ENCODE peak calls at places on chromosomes 12 and 14, in six cellular contexts. Z is transverse colon, L is breast epithelium, W is stomach, Q is endothelial cell of umbilical vein, G is prostate gland. R is an unnamed sample.

GRCh38 chr14:50397461-50398196 is 948 bp upstream of the CDKL1 start:
- DNase-seq in Q (no peak), W (no peak), G (peak; percentile 31), Z (peak; percentile 34), L (no peak), R (peak; percentile 87)

GRCh38 chr12:95620171-95620570 is 68.9 kb upstream of the USP44 start:
- DNase-seq in Q (peak; percentile 72), W (no peak), Z (no peak), L (no peak), G (no peak), R (no peak)

GRCh38 chr14:103859416-103860202 is 12.2 kb upstream of the PPP1R13B start:
- DNase-seq in L (no peak), G (no peak), Q (peak; percentile 24), W (no peak), Z (no peak), R (no peak)

GRCh38 chr14:56004807-56005579 is 113.2 kb upstream of the PELI2 start:
- DNase-seq in W (peak; percentile 53), L (no peak), Q (peak; percentile 8), Z (peak; percentile 69), G (no peak), R (no peak)

GRCh38 chr12:9806714-9807113 is 20.6 kb upstream of the KLRF1 start:
- DNase-seq in W (no peak), G (no peak), Q (no peak), L (no peak), Z (no peak), R (no peak)

GRCh38 chr12:113463746-113464743 is 7.6 kb downstream of the LHX5 start:
- DNase-seq in L (no peak), G (no peak), W (no peak), Q (no peak), Z (no peak), R (no peak)

GRCh38 chr14:60862283-60862682 is 118.6 kb downstream of the TRMT5 start:
- DNase-seq in G (peak; percentile 83), W (peak; percentile 90), Z (peak; percentile 82), L (no peak), Q (peak; percentile 42), R (no peak)

GRCh38 chr14:94378527-94379290 is 9.7 kb downstream of the SERPINA1 start:
- DNase-seq in Q (no peak), L (no peak), Z (no peak), G (no peak), W (no peak), R (no peak)

GRCh38 chr12:62123721-62124203 is 136.4 kb upstream of the USP15 start:
- DNase-seq in L (no peak), Q (peak; percentile 31), G (no peak), Z (peak; percentile 15), W (peak; percentile 31), R (no peak)

GRCh38 chr12:9244894-9245293 is 36.7 kb upstream of the PZP start:
- DNase-seq in W (no peak), Q (no peak), Z (no peak), L (no peak), G (no peak), R (no peak)

GRCh38 chr14:29126865-29127264 is 360.3 kb downstream of the FOXG1 start:
- DNase-seq in G (no peak), L (no peak), Z (no peak), W (no peak), Q (no peak), R (no peak)

GRCh38 chr12:99983721-99984258 is 946 bp downstream of the ANKS1B start:
- DNase-seq in L (no peak), G (no peak), Q (peak; percentile 2), Z (no peak), W (no peak), R (no peak)

GRCh38 chr14:92014014-92014413 is 25.8 kb downstream of the TRIP11 start:
- DNase-seq in Z (no peak), W (no peak), Q (no peak), L (no peak), G (no peak), R (no peak)

GRCh38 chr14:90409209-90409730 is 12.4 kb downstream of the CALM1 start:
- DNase-seq in Z (peak; percentile 39), G (peak; percentile 28), Q (peak; percentile 99), W (no peak), L (no peak), R (peak; percentile 92)

GRCh38 chr12:6612247-6612646 is 5.1 kb upstream of the CHD4 start:
- DNase-seq in W (no peak), G (no peak), L (no peak), Z (no peak), Q (no peak), R (no peak)

GRCh38 chr12:96880220-96880619 is 26.8 kb upstream of the NEDD1 start:
- DNase-seq in G (no peak), Z (no peak), W (no peak), L (no peak), Q (no peak), R (no peak)

GRCh38 chr12:125229878-125230530 is 164.8 kb downstream of the AACS start:
- DNase-seq in G (no peak), L (no peak), Z (no peak), W (no peak), Q (no peak), R (no peak)

GRCh38 chr14:92897922-92898599 is 24.9 kb upstream of the CHGA start:
- DNase-seq in L (no peak), W (no peak), G (no peak), Z (no peak), Q (no peak), R (no peak)

GRCh38 chr14:28676481-28676880 is 90.1 kb upstream of the FOXG1 start:
- DNase-seq in L (no peak), W (no peak), G (no peak), Z (no peak), Q (peak; percentile 46), R (no peak)

GRCh38 chr12:109696485-109697269 is 16.9 kb upstream of the FAM222A start:
- DNase-seq in G (no peak), Q (no peak), W (no peak), Z (no peak), L (no peak), R (no peak)

GRCh38 chr12:112716099-112717093 is 75.2 kb upstream of the RPH3A start:
- DNase-seq in G (no peak), Z (no peak), Q (peak; percentile 5), W (no peak), L (no peak), R (no peak)

GRCh38 chr14:92981726-92982125 is 58.8 kb downstream of the CHGA start:
- DNase-seq in W (no peak), Z (no peak), Q (no peak), L (no peak), G (no peak), R (no peak)

GRCh38 chr12:131990980-131991305 is 41.2 kb downstream of the EP400 start:
- DNase-seq in L (no peak), G (no peak), W (no peak), Z (no peak), Q (no peak), R (no peak)

GRCh38 chr12:97556201-97556824 is 93.7 kb downstream of the RMST start:
- DNase-seq in L (no peak), Z (no peak), Q (peak; percentile 73), W (peak; percentile 33), G (peak; percentile 80), R (no peak)

GRCh38 chr12:64877363-64878004 is 53.0 kb downstream of the TBC1D30 start:
- DNase-seq in L (no peak), G (no peak), W (no peak), Z (no peak), Q (no peak), R (peak; percentile 34)

GRCh38 chr12:28998662-28999120 is 150.4 kb upstream of the FAR2 start:
- DNase-seq in W (no peak), L (no peak), G (no peak), Q (peak; percentile 56), Z (no peak), R (no peak)

GRCh38 chr12:2586159-2587035 is 208.4 kb upstream of the FKBP4 start:
- DNase-seq in G (no peak), Q (no peak), W (peak; percentile 40), Z (no peak), L (no peak), R (no peak)

GRCh38 chr12:108559748-108560147 is 1.2 kb downstream of the SART3 start:
- DNase-seq in G (no peak), W (no peak), L (no peak), Z (no peak), Q (no peak), R (no peak)
- H3K4me3 ChIP-seq in G (peak overlapping the region; percentile 89), W (peak overlapping the region; percentile 99), L (peak overlapping the region; percentile 100), Z (peak overlapping the region; percentile 94), Q (peak overlapping the region; percentile 45), R (peak overlapping the region; percentile 82)

GRCh38 chr12:42692749-42693148 is 103.2 kb upstream of the PRICKLE1 start:
- DNase-seq in W (no peak), L (no peak), Q (no peak), G (no peak), Z (no peak), R (no peak)

GRCh38 chr12:42701079-42701478 is 111.5 kb upstream of the PRICKLE1 start:
- DNase-seq in Q (no peak), Z (no peak), W (no peak), L (no peak), G (no peak), R (no peak)

GRCh38 chr12:42698213-42698612 is 108.7 kb upstream of the PRICKLE1 start:
- DNase-seq in Z (no peak), G (no peak), W (no peak), L (no peak), Q (no peak), R (no peak)

GRCh38 chr12:42695490-42695995 is 106.0 kb upstream of the PRICKLE1 start:
- DNase-seq in W (no peak), Q (no peak), L (no peak), Z (no peak), G (no peak), R (no peak)

GRCh38 chr12:42696424-42697149 is 107.0 kb upstream of the PRICKLE1 start:
- DNase-seq in G (no peak), L (peak; percentile 54), W (peak; percentile 47), Q (peak; percentile 60), Z (peak; percentile 61), R (peak; percentile 96)
- TF ChIP-seq POLR2AphosphoS5 in G (no peak), L (peak; percentile 95), W (no peak), Q (no peak), Z (peak; percentile 35), R (peak; percentile 72)

DNA sequence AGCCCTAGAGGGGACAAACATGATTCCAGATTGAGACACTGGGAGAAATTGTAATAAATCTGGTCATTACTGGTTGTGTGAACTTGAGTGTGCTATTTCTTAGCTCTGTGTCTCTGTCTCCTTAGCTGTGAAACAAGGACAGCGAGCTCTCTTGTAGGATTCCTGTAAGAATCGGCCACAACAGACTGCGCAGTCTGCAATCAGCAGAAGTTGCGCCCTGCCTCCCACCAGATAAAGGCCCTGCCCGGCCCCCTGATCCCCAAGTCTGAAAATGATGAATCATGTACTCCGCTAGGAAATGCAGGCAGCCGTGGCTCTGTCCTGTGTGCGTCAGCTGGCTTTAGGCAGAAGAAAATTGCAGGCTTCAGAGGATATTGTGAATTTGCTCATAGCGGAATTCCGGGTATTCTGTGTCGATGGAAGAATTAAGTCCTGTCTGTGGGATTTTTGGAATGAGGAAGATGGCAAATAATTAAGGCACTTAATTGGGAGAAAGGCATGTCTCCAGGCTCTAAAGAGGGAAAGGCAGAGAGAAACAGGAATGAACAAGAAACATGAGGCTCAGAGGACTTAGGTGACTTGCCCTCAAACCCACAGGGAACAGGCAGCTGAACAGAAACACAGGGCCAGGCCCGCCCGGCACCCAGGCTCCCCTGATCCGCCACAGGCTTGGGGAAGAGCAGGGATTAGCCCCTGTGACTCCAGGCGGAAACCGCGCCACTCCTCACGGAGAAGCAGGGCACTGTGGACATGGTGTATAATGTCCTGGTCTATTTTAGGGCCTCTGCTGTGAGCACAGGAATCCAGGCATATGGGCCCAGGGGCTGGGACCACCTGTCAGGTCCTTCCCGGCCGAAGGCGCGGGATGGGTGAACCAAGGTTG is 34.9 kb upstream of the MEG3 start:
- DNase-seq in L (no peak), Q (peak; percentile 5), W (no peak), G (no peak), Z (no peak), R (no peak)
- TF ChIP-seq POLR2A in L (no peak), Q (no peak), W (no peak), G (no peak), Z (no peak), R (no peak)

GRCh38 chr14:38207830-38208815 is at the start of gene SSTR1:
- DNase-seq in G (no peak), L (no peak), W (peak; percentile 94), Z (peak; percentile 89), Q (peak; percentile 36), R (no peak)
- H3K4me3 ChIP-seq in G (peak within 1 kb of the TSS; percentile 24), L (peak within 1 kb of the TSS; percentile 44), W (peak within 1 kb of the TSS; percentile 67), Z (peak within 1 kb of the TSS; percentile 49), Q (peak within 1 kb of the TSS; percentile 20), R (peak within 1 kb of the TSS; percentile 43)